ENCODE peak calls at places on chromosome 17, in seven cellular contexts. R is cardiac fibroblast, P is HepG2, G is body of pancreas, B is RWPE1, S is AG10803, X is nephron progenitor cell. L is an unnamed sample.

GRCh38 chr17:66403846-66404597 is 101.6 kb downstream of the PRKCA start:
- DNase-seq in S (no peak), R (peak), X (no peak), G (no peak), B (no peak), P (no peak), L (no peak)

GRCh38 chr17:5488752-5489151 is 2.4 kb downstream of the MIS12 start:
- DNase-seq in X (no peak), G (no peak), S (no peak), P (no peak), R (no peak), B (no peak), L (no peak)

GRCh38 chr17:38908676-38909181 is 16.7 kb upstream of the LASP1NB start:
- DNase-seq in S (no peak), X (no peak), P (no peak), B (peak), R (no peak), G (no peak), L (peak)

GRCh38 chr17:31888124-31888523 is 13.4 kb downstream of the UTP6 start:
- DNase-seq in P (no peak), S (no peak), R (no peak), B (no peak), G (no peak), X (no peak), L (no peak)

GRCh38 chr17:1360975-1361374 is 39.0 kb downstream of the YWHAE start:
- DNase-seq in R (no peak), B (no peak), G (no peak), S (no peak), P (no peak), X (no peak), L (no peak)

GRCh38 chr17:79902146-79902791 is 63.0 kb upstream of the CBX4 start:
- DNase-seq in B (no peak), X (peak), G (no peak), R (no peak), S (no peak), P (no peak), L (no peak)

GRCh38 chr17:69961488-69962145 is 113.4 kb upstream of the KCNJ16 start:
- DNase-seq in S (no peak), R (no peak), B (no peak), G (peak), X (peak), P (no peak), L (no peak)

GRCh38 chr17:55303701-55304145 is 39.0 kb downstream of the HLF start:
- DNase-seq in S (peak), P (no peak), X (no peak), G (no peak), R (peak), B (no peak), L (no peak)

GRCh38 chr17:78351449-78352006 is 8.3 kb downstream of the SOCS3 start:
- DNase-seq in P (peak), R (peak), B (peak), G (peak), X (peak), S (peak), L (no peak)

GRCh38 chr17:70636517-70637133 is 467.3 kb downstream of the KCNJ2 start:
- DNase-seq in B (peak), G (peak), R (peak), X (no peak), S (peak), P (peak), L (no peak)

GRCh38 chr17:7667616-7668406 is 17.1 kb downstream of the ATP1B2 start:
- DNase-seq in X (no peak), B (no peak), G (no peak), R (no peak), S (no peak), P (no peak), L (no peak)

GRCh38 chr17:50798424-50799344 is 31.4 kb upstream of the ANKRD40CL start:
- DNase-seq in S (no peak), X (no peak), G (no peak), B (peak), P (no peak), R (peak), L (no peak)

GRCh38 chr17:82299452-82299851 is 18.0 kb downstream of the CD7 start:
- DNase-seq in G (no peak), X (no peak), P (no peak), S (no peak), R (no peak), B (no peak), L (no peak)

GRCh38 chr17:9175700-9176467 is 154.6 kb downstream of the NTN1 start:
- DNase-seq in B (no peak), R (no peak), P (no peak), X (no peak), G (no peak), S (no peak), L (no peak)

GRCh38 chr17:50028207-50029120 is 27.4 kb upstream of the ITGA3 start:
- DNase-seq in X (peak), B (peak), P (no peak), S (peak), R (peak), G (peak), L (no peak)

GRCh38 chr17:47802341-47803022 is 19.1 kb downstream of the OSBPL7 start:
- DNase-seq in S (peak), G (peak), P (peak), B (peak), R (peak), X (peak), L (no peak)

GRCh38 chr17:73343168-73343634 is 31.4 kb upstream of the CDC42EP4 start:
- DNase-seq in G (peak), X (peak), R (peak), B (no peak), P (no peak), S (peak), L (no peak)

GRCh38 chr17:35257080-35257701 is 14.3 kb downstream of the SLFN5 start:
- DNase-seq in S (peak), G (peak), P (peak), B (peak), R (peak), X (no peak), L (no peak)

GRCh38 chr17:31449746-31450145 is 58.3 kb downstream of the RAB11FIP4 start:
- DNase-seq in S (no peak), G (no peak), B (no peak), P (no peak), X (no peak), R (no peak), L (no peak)

GRCh38 chr17:67520282-67520906 is 143.3 kb downstream of the PITPNC1 start:
- DNase-seq in R (no peak), X (peak), G (no peak), S (peak), B (no peak), P (no peak), L (no peak)

GRCh38 chr17:43701318-43701743 is 39.6 kb upstream of the MEOX1 start:
- DNase-seq in G (no peak), R (peak), S (peak), P (no peak), B (no peak), X (no peak), L (peak)

GRCh38 chr17:27578718-27579085 is 52.3 kb upstream of the LGALS9 start:
- DNase-seq in S (no peak), P (peak), X (no peak), R (peak), B (no peak), G (peak), L (peak)

GRCh38 chr17:78197147-78197830 is 10.1 kb downstream of the AFMID start:
- DNase-seq in S (no peak), X (no peak), G (peak), R (no peak), B (no peak), P (no peak), L (no peak)

GRCh38 chr17:56441331-56441730 is 152.2 kb upstream of the NOG start:
- DNase-seq in G (no peak), X (no peak), S (peak), B (peak), P (no peak), R (peak), L (no peak)

GRCh38 chr17:76272541-76273434 is 7.6 kb downstream of the UBALD2 start:
- DNase-seq in S (no peak), R (no peak), B (no peak), P (no peak), X (no peak), G (no peak), L (no peak)

GRCh38 chr17:76270770-76271668 is 5.9 kb downstream of the UBALD2 start:
- DNase-seq in R (no peak), B (no peak), G (no peak), P (no peak), X (no peak), S (no peak), L (peak)

GRCh38 chr17:76270127-76270592 is 5.0 kb downstream of the UBALD2 start:
- DNase-seq in S (no peak), R (no peak), X (no peak), B (no peak), P (no peak), G (no peak), L (peak)

GRCh38 chr17:76273435-76273921 is 8.3 kb downstream of the UBALD2 start:
- DNase-seq in R (no peak), P (no peak), B (no peak), X (no peak), G (no peak), S (no peak), L (no peak)

DNA sequence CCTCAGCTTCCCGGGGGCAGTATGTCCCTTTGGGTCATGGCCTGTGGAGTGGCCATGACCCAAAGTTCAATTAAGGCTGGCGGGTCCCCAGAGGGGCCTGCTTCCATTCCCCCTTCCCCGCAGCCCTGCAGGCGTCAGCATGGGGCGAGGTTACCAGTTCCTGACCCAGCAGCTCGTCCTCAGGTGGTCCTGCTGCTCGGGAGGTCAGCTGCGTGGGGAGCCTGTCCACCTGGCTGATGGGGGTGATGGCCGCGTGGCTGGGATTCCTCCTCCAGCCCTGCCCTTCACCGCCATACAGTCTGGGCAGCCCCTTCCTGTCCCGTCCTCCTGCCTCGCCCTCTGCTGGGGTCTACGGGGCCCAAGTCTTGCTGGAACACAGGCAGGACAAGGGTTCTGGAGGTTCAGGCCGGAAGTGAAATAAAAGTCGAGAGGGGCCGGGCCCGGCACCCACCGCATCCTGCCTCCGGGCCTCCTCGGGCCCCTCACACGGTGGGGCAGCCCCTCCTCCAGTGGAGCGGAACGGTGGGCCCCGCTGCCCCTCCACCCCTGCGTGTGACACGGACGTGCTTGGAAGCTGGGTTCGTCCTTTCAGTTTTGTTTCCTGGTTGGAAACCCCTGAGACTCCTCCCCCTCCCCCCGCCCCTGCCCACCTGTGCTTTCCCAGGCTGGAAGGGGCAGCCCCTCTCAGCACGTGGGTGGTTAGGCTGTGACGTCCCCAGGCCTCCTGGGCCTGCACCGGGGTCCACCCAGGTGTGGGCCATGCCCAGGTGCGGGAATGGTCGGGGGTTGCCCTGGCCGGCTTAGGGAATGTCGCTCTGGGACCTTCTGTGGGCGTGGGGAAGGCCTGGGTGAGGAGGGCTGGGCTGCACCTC is 6.8 kb downstream of the UBALD2 start:
- DNase-seq in S (no peak), X (no peak), R (no peak), P (no peak), B (no peak), G (peak), L (peak)
- TF ChIP-seq CTCF in S (no peak), X (no peak), R (no peak), P (no peak), B (no peak), G (no peak), L (peak)

GRCh38 chr17:29145289-29146058 is 34.7 kb downstream of the MYO18A start:
- DNase-seq in B (no peak), X (peak), S (peak), P (peak), G (peak), R (peak), L (no peak)

GRCh38 chr17:29146369-29146972 is 33.7 kb downstream of the MYO18A start:
- DNase-seq in X (no peak), R (no peak), B (no peak), G (no peak), S (no peak), P (no peak), L (no peak)

GRCh38 chr17:29140631-29141483 is 39.3 kb downstream of the MYO18A start:
- DNase-seq in P (no peak), X (peak), B (no peak), G (no peak), S (no peak), R (no peak), L (peak)

GRCh38 chr17:29141484-29141835 is 38.7 kb downstream of the MYO18A start:
- DNase-seq in B (no peak), S (no peak), G (no peak), R (no peak), P (no peak), X (no peak), L (no peak)

DNA sequence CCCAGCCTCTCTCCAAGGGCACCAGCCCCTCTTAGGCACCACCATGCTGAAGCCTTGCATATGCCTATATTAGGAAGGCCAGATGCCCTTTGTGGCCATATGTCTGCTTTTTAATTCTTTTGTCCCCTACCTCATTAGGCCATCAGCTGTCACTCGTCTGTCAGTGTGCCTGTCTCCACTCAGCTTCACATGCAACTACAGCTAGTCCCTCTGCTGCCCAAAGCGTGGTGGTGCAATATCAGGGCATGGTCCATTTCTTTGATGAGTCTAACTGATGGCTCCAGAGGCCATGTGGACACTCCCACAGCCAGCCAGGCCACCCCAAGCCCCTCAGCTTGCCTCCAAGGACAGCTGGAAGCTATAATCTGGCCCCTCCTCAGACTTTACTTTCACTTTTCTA is 36.3 kb downstream of the MYO18A start:
- DNase-seq in B (no peak), R (no peak), G (no peak), S (peak), P (peak), X (peak), L (no peak)
- TF ChIP-seq CTCF in B (no peak), R (peak), G (peak), S (peak), P (peak), X (peak), L (peak)

GRCh38 chr17:19021622-19022083 is 17.1 kb upstream of the FAM83G start:
- DNase-seq in R (no peak), S (no peak), G (no peak), B (no peak), P (no peak), X (peak), L (peak)

GRCh38 chr17:19022747-19023146 is 18.2 kb upstream of the FAM83G start:
- DNase-seq in R (no peak), S (no peak), G (no peak), X (no peak), P (no peak), B (no peak), L (no peak)

GRCh38 chr17:19022128-19022527 is 17.6 kb upstream of the FAM83G start:
- DNase-seq in G (no peak), S (no peak), R (no peak), B (no peak), P (no peak), X (no peak), L (no peak)

GRCh38 chr17:19024101-19025078 is 19.8 kb upstream of the FAM83G start:
- DNase-seq in X (peak), G (no peak), S (peak), P (no peak), R (peak), B (peak), L (no peak)

GRCh38 chr17:19023209-19023999 is 18.8 kb upstream of the FAM83G start:
- DNase-seq in X (no peak), G (no peak), B (no peak), P (no peak), R (no peak), S (no peak), L (no peak)
- TF ChIP-seq CTCF in X (no peak), G (no peak), B (no peak), P (no peak), R (no peak), S (no peak), L (no peak)

GRCh38 chr17:63798572-63799113 is 24.7 kb downstream of the DDX42 start:
- DNase-seq in B (no peak), X (no peak), R (no peak), S (peak), P (no peak), G (no peak), L (no peak)

GRCh38 chr17:63804328-63804727 is 22.9 kb upstream of the PSMC5 start:
- DNase-seq in P (no peak), G (no peak), B (no peak), X (no peak), R (no peak), S (no peak), L (no peak)

GRCh38 chr17:63800783-63801182 is 26.4 kb upstream of the PSMC5 start:
- DNase-seq in B (no peak), P (no peak), R (no peak), S (no peak), G (no peak), X (no peak), L (no peak)
- TF ChIP-seq CTCF in B (no peak), P (no peak), R (no peak), S (no peak), G (no peak), X (no peak), L (no peak)

GRCh38 chr17:15377200-15377599 is 35.8 kb upstream of the TEKT3 start:
- DNase-seq in R (peak), X (no peak), G (no peak), S (peak), B (no peak), P (no peak), L (no peak)
- TF ChIP-seq CTCF in R (peak), X (no peak), G (no peak), S (peak), B (no peak), P (no peak), L (no peak)

DNA sequence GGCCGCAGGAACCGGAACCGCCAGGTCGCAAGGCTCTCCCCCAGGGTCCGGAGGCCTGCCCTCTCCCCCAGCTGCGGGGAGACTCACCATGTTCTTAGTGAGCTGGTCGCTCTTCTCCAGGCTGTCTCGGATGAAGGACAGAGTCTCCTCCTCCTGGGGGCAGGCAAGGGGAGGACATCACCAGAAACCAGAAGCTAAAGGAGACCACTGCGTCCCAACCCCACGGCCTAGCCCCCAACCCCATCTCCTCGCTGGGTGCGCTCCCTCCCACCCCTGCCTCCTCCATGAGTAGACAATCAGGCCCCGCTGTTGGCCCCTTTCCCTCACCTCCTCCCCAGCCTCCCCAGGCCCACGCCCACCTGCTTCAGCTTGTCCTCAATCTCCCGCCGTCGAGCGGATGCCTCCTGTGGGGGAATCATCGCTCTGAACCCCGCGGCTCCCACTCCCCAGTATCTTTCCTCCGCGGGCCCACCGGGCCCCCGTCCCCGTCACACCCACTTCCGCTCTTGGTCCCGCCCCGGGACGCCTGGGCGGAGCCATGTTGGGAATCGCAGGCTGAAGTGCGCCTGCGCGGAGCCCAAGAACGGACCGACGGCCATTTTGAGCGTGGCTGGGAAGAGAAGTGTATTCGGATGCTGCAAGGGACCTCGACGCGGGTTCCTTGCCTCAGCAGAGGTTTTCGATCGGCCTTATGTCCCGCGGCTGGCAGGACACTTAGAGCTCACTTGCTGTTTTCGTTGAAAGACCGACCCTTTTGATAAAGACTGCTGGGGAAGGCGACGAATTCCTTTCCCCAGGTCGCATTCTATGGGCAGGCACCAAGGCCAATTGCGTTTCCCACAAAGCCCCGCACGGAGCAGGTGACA is at the start of gene EXOC7:
- DNase-seq in S (peak), P (peak), X (peak), B (peak), G (peak), R (peak), L (peak)
- TF ChIP-seq CTCF in S (peak), P (no peak), X (no peak), B (no peak), G (no peak), R (no peak), L (no peak)